ENCODE peak calls at places on chromosome 3, in eight cellular contexts. E is activated effector memory CD4-positive, alpha-beta T cell treated with anti-CD3 and anti-CD28 coated beads, Interleukin-2, amount 50 U/mL, for 16 hours; H is GDM1; U is NCI-H1105 treated with DMSO at 0.1 percent for 48 hours; D is M059J; O is CD8-positive, alpha-beta T cell; S is NCI-H345; M is stimulated activated CD4-positive, alpha-beta T cell treated with anti-CD3 and anti-CD28 coated beads, Interleukin-2, amount 100 ng/mL, for 24 hours. F is an unnamed sample.

GRCh38 chr3:179432021-179432420 is 19.2 kb downstream of the GNB4 start:
- DNase-seq in E (no peak), H (peak), U (no peak), D (no peak), O (no peak), S (no peak), M (no peak), F (no peak)

GRCh38 chr3:139353920-139354556 is 10.2 kb downstream of the MRPS22 start:
- DNase-seq in E (no peak), H (no peak), U (peak), D (peak), O (no peak), S (peak), M (no peak), F (no peak)

GRCh38 chr3:5181479-5182141 is 5.9 kb upstream of the EDEM1 start:
- DNase-seq in E (no peak), H (no peak), U (no peak), D (no peak), O (no peak), S (no peak), M (no peak), F (no peak)

GRCh38 chr3:123385072-123385471 is 63.8 kb downstream of the ADCY5 start:
- DNase-seq in E (no peak), H (no peak), U (no peak), D (no peak), O (no peak), S (no peak), M (no peak), F (no peak)

GRCh38 chr3:139292933-139293664 is 50.7 kb upstream of the MRPS22 start:
- DNase-seq in E (no peak), H (no peak), U (no peak), D (peak), O (no peak), S (no peak), M (no peak), F (no peak)

GRCh38 chr3:144760831-144761230 is 789.2 kb downstream of the DIPK2A start:
- DNase-seq in E (no peak), H (no peak), U (no peak), D (peak), O (no peak), S (no peak), M (no peak), F (no peak)

GRCh38 chr3:126433496-126434263 is 39.0 kb downstream of the CFAP100 start:
- DNase-seq in E (no peak), H (no peak), U (no peak), D (no peak), O (no peak), S (peak), M (no peak), F (no peak)

GRCh38 chr3:65575376-65575840 is 463.3 kb downstream of the MAGI1 start:
- DNase-seq in E (no peak), H (no peak), U (no peak), D (peak), O (no peak), S (no peak), M (no peak), F (no peak)

GRCh38 chr3:15287565-15288330 is 44.6 kb downstream of the SH3BP5 start:
- DNase-seq in E (no peak), H (no peak), U (no peak), D (no peak), O (no peak), S (no peak), M (no peak), F (no peak)

GRCh38 chr3:97871206-97871605 is 49.4 kb downstream of the CRYBG3 start:
- DNase-seq in E (no peak), H (no peak), U (no peak), D (peak), O (no peak), S (no peak), M (no peak), F (no peak)

GRCh38 chr3:1908651-1909445 is 189.8 kb upstream of the CNTN4 start:
- DNase-seq in E (no peak), H (no peak), U (peak), D (no peak), O (no peak), S (no peak), M (no peak), F (no peak)

GRCh38 chr3:175890056-175890455 is 1030.9 kb downstream of the NAALADL2 start:
- DNase-seq in E (no peak), H (no peak), U (no peak), D (no peak), O (no peak), S (no peak), M (no peak), F (no peak)

GRCh38 chr3:193865339-193865738 is 270.6 kb upstream of the HES1 start:
- DNase-seq in E (no peak), H (no peak), U (no peak), D (no peak), O (no peak), S (no peak), M (no peak), F (no peak)

GRCh38 chr3:17075358-17075757 is 190.6 kb downstream of the PLCL2 start:
- DNase-seq in E (no peak), H (no peak), U (no peak), D (no peak), O (no peak), S (no peak), M (no peak), F (no peak)

GRCh38 chr3:62164196-62164595 is 209.2 kb downstream of the FEZF2 start:
- DNase-seq in E (no peak), H (no peak), U (no peak), D (no peak), O (no peak), S (no peak), M (no peak), F (no peak)

GRCh38 chr3:129560269-129560787 is 17.4 kb downstream of the H1-8 start:
- DNase-seq in E (no peak), H (no peak), U (no peak), D (peak), O (no peak), S (no peak), M (no peak), F (no peak)

GRCh38 chr3:156516951-156517350 is 38.0 kb downstream of the SSR3 start:
- DNase-seq in E (no peak), H (no peak), U (no peak), D (no peak), O (no peak), S (no peak), M (no peak), F (no peak)

GRCh38 chr3:187739561-187740445 is 5.5 kb downstream of the BCL6 start:
- DNase-seq in E (peak), H (peak), U (peak), D (peak), O (peak), S (peak), M (peak), F (peak)

GRCh38 chr3:194491996-194492395 is 5.2 kb upstream of the ATP13A3 start:
- DNase-seq in E (no peak), H (peak), U (no peak), D (no peak), O (no peak), S (no peak), M (no peak), F (no peak)

GRCh38 chr3:127307431-127307830 is 19.6 kb upstream of the PRR20G start:
- DNase-seq in E (no peak), H (no peak), U (no peak), D (no peak), O (no peak), S (no peak), M (no peak), F (no peak)

GRCh38 chr3:127915937-127916480 is 977 bp downstream of the KBTBD12 start:
- DNase-seq in E (no peak), H (no peak), U (no peak), D (no peak), O (no peak), S (no peak), M (no peak), F (no peak)

GRCh38 chr3:185151959-185152432 is 864 bp downstream of the C3orf70 start:
- DNase-seq in E (no peak), H (no peak), U (no peak), D (peak), O (no peak), S (no peak), M (no peak), F (no peak)

GRCh38 chr3:157417247-157417646 is 19.4 kb upstream of the PTX3 start:
- DNase-seq in E (no peak), H (no peak), U (no peak), D (peak), O (no peak), S (no peak), M (no peak), F (no peak)

GRCh38 chr3:44970916-44971490 is 5.0 kb downstream of the ZDHHC3 start:
- DNase-seq in E (no peak), H (no peak), U (no peak), D (no peak), O (no peak), S (no peak), M (no peak), F (no peak)

GRCh38 chr3:135805752-135806151 is 159.8 kb upstream of the PPP2R3A start:
- DNase-seq in E (no peak), H (no peak), U (no peak), D (no peak), O (no peak), S (no peak), M (no peak), F (no peak)

GRCh38 chr3:110343945-110344344 is 727.7 kb upstream of the NECTIN3 start:
- DNase-seq in E (no peak), H (no peak), U (no peak), D (peak), O (no peak), S (no peak), M (no peak), F (no peak)

GRCh38 chr3:122628567-122628966 is 51.1 kb downstream of the PARP15 start:
- DNase-seq in E (no peak), H (no peak), U (no peak), D (peak), O (no peak), S (no peak), M (no peak), F (no peak)